ENCODE peak calls at places on chromosome 20, in six cellular contexts. P is body of pancreas, K is uterus, G is ovary, O is right lobe of liver, N is stomach. D is an unnamed sample.

GRCh38 chr20:46501337-46501942 is 11.9 kb downstream of the ZNF334 start:
- DNase-seq in P (no peak), K (no peak), G (no peak), O (no peak), N (no peak), D (no peak)

GRCh38 chr20:33262658-33263065 is 20.4 kb upstream of the BPIFB1 start:
- DNase-seq in P (peak), K (no peak), G (no peak), O (no peak), N (peak), D (no peak)

GRCh38 chr20:23145281-23145700 is 59.2 kb upstream of the CD93 start:
- DNase-seq in P (no peak), K (no peak), G (no peak), O (peak), N (no peak), D (no peak)

GRCh38 chr20:58891076-58891685 is 38.7 kb downstream of the GNAS start:
- DNase-seq in P (peak), K (peak), G (peak), O (peak), N (peak), D (peak)

GRCh38 chr20:22098451-22098850 is 393.0 kb downstream of the PAX1 start:
- DNase-seq in P (no peak), K (no peak), G (no peak), O (no peak), N (no peak), D (no peak)

GRCh38 chr20:35021831-35022230 is 66.2 kb downstream of the MYH7B start:
- DNase-seq in P (no peak), K (no peak), G (no peak), O (no peak), N (no peak), D (no peak)

GRCh38 chr20:48139262-48140041 is 354.2 kb upstream of the SULF2 start:
- DNase-seq in P (no peak), K (no peak), G (no peak), O (no peak), N (no peak), D (no peak)

GRCh38 chr20:20022498-20022897 is 5.3 kb downstream of the NAA20 start:
- DNase-seq in P (no peak), K (no peak), G (no peak), O (no peak), N (no peak), D (no peak)

GRCh38 chr20:35447082-35447789 is 8.2 kb upstream of the CEP250 start:
- DNase-seq in P (peak), K (peak), G (peak), O (peak), N (peak), D (peak)

GRCh38 chr20:1001116-1001515 is 995 bp downstream of the RSPO4 start:
- DNase-seq in P (no peak), K (no peak), G (no peak), O (no peak), N (no peak), D (no peak)

GRCh38 chr20:18527836-18528235 is 20.1 kb downstream of the SEC23B start:
- DNase-seq in P (no peak), K (no peak), G (no peak), O (no peak), N (no peak), D (no peak)

GRCh38 chr20:8424010-8424409 is 291.9 kb downstream of the PLCB1 start:
- DNase-seq in P (no peak), K (no peak), G (no peak), O (no peak), N (no peak), D (no peak)

GRCh38 chr20:50610212-50610718 is 81.1 kb downstream of the RIPOR3 start:
- DNase-seq in P (no peak), K (no peak), G (no peak), O (no peak), N (no peak), D (no peak)
- TF ChIP-seq CTCF in P (no peak), K (no peak), G (no peak), O (no peak), N (no peak), D (no peak)

DNA sequence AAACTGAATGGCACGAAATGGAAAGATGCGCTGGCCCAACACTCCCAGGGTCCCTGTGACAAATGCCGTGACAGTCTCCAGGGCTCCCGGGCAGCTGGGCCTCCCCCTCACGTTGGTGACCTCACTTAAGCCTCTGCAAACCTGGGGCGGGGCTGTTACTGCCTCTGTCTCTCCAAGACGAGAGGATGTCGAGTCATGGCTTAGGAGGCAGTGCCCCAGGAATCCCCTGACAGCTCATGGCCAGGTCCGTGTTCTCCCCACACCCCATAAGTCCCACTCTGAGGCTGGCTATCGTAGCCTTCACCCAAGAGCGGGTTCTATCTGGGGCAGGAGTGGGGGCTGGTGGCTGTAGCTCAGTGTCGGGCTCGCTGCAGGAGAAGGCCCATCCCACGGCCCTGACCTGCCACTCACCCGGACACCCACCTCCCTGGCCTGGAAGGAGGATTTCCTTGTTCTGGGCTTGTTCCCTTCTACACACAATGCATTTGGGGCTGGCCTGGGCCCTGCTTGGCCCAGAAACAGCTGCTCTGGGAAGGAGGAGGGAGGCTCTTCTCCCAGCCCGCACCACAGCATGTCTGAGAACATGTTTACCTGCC is 5.6 kb upstream of the RPS21 start:
- DNase-seq in P (no peak), K (no peak), G (no peak), O (no peak), N (no peak), D (no peak)
- TF ChIP-seq POLR2A in P (no peak), K (no peak), G (no peak), O (no peak), N (no peak), D (no peak)

GRCh38 chr20:53381568-53382262 is 211.9 kb downstream of the ZNF217 start:
- DNase-seq in P (no peak), K (no peak), G (no peak), O (no peak), N (no peak), D (no peak)
- TF ChIP-seq CTCF in P (no peak), K (no peak), G (no peak), O (no peak), N (no peak), D (no peak)

DNA sequence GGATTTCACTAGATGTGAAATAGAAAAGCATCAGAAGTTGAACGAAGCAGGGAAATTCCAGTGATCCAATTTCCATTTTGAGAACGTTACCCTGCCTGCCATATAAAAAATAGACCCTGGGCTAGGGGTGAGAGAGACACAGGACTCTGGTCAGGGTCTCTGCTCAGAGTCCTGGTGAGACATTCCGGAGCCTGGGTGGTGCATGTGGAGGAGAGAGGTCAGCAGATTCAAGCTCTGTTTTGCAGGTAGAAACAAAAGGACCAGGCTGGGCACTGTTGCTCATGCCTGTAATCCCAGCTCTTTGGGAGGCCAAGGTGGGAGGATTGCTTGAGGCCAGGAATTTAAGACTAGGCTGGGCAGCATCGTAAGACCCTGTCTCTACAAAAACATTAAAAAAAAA is 17.9 kb downstream of the PKIG start:
- DNase-seq in P (no peak), K (no peak), G (no peak), O (no peak), N (no peak), D (peak)
- TF ChIP-seq POLR2A in P (no peak), K (no peak), G (peak), O (no peak), N (no peak), D (no peak)

GRCh38 chr20:10448270-10449156 is 13.4 kb downstream of the SLX4IP start:
- DNase-seq in P (no peak), K (no peak), G (no peak), O (no peak), N (no peak), D (no peak)

GRCh38 chr20:10445758-10446157 is 10.7 kb downstream of the SLX4IP start:
- DNase-seq in P (no peak), K (no peak), G (no peak), O (no peak), N (no peak), D (no peak)

GRCh38 chr20:10443936-10444335 is 8.8 kb downstream of the SLX4IP start:
- DNase-seq in P (no peak), K (no peak), G (no peak), O (no peak), N (no peak), D (no peak)

GRCh38 chr20:10449270-10449669 is 14.2 kb downstream of the SLX4IP start:
- DNase-seq in P (no peak), K (no peak), G (no peak), O (no peak), N (no peak), D (no peak)

GRCh38 chr20:10447028-10447427 is 11.9 kb downstream of the SLX4IP start:
- DNase-seq in P (no peak), K (no peak), G (no peak), O (no peak), N (peak), D (no peak)
- TF ChIP-seq CTCF in P (no peak), K (no peak), G (no peak), O (no peak), N (no peak), D (no peak)

GRCh38 chr20:63216041-63216848 is at the start of gene YTHDF1:
- DNase-seq in P (peak), K (peak), G (peak), O (peak), N (peak), D (peak)
- TF ChIP-seq POLR2A in P (peak), K (peak), G (peak), O (peak), N (no peak), D (no peak)

DNA sequence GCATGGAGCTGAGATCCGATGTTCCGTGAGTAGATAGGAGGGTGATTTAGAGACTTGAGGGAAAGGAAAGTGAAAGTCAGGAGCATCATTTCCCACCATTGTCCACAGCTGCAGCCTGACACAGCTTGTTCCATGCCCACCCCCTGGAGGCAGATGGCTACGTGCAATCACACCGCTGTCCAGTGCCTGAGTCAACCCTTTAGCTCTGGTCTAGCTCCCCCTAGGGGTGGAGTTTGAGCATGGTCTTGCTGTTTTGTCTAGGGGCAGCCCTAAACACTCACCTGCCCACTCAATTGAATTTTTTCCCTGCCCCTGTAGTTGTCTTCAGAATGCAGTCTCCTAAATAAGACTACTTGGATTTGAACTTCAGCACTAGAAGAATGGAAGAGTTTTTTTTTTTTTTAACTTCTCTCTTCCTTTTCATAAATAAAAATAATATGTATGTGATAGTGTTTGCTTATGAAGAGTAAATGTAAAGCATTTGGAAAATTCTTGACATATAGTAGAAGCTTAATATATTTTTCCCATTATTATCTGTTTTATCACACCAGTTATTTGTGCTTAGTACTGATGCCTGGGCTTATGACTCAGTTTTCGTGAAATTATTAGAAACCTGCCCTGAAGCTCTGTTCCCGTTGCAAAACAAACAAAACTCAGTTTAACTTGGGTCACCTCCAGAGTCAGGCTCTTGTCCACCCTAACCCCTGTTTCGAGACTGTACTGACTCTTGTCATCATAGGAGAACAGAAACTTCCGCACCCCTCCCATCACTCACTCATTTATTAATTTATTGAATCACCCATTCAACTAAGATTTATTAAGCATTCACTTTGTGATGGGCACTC is 814.8 kb downstream of the MAFB start:
- DNase-seq in P (peak), K (peak), G (peak), O (peak), N (peak), D (peak)
- TF ChIP-seq CTCF in P (peak), K (peak), G (peak), O (peak), N (no peak), D (no peak)

D was measured in lower leg skin.